ENCODE peak calls at places on chromosomes 4 and X, in nine cellular contexts. K, X, C, W, H, A, D, E and Q are unnamed samples.

GRCh38 chrX:133177202-133177601 is 41.0 kb downstream of the TFDP3 start:
- DNase-seq in X (no peak), A (no peak), E (no peak), D (no peak), K (no peak), H (no peak), C (no peak), W (no peak), Q (no peak)

GRCh38 chr4:1109332-1109731 is 4.0 kb downstream of the RNF212 start:
- DNase-seq in X (no peak), E (no peak), A (no peak), W (no peak), C (no peak), H (no peak), D (no peak), K (no peak), Q (no peak)

GRCh38 chr4:3178351-3178750 is 70.6 kb upstream of the MSANTD1 start:
- DNase-seq in A (no peak), K (no peak), X (no peak), H (no peak), C (no peak), W (no peak), D (no peak), E (no peak), Q (no peak)

GRCh38 chr4:15168759-15169158 is 166.5 kb downstream of the CPEB2 start:
- DNase-seq in X (no peak), K (no peak), H (no peak), C (no peak), W (no peak), D (no peak), A (no peak), E (no peak), Q (no peak)

GRCh38 chrX:40543661-40544328 is 37.0 kb upstream of the ATP6AP2 start:
- DNase-seq in K (no peak), H (peak; percentile 71), C (peak; percentile 41), E (no peak), X (peak; percentile 87), A (no peak), D (peak; percentile 39), W (no peak), Q (no peak)

GRCh38 chr4:7194251-7195137 is 2.2 kb downstream of the SORCS2 start:
- DNase-seq in A (no peak), X (no peak), K (peak; percentile 63), E (peak; percentile 84), D (no peak), H (no peak), C (no peak), W (no peak), Q (no peak)

GRCh38 chr4:7964890-7965662 is 25.4 kb upstream of the AFAP1 start:
- DNase-seq in C (peak; percentile 63), A (no peak), D (peak; percentile 59), E (peak; percentile 63), X (peak; percentile 43), W (peak; percentile 48), K (no peak), H (peak; percentile 71), Q (peak; percentile 81)

GRCh38 chrX:123424546-123424945 is 240.5 kb downstream of the GRIA3 start:
- DNase-seq in C (no peak), W (no peak), X (no peak), E (no peak), D (peak; percentile 82), K (no peak), H (peak; percentile 27), A (no peak), Q (no peak)

GRCh38 chr4:41537267-41537890 is 578 bp upstream of the LIMCH1 start:
- DNase-seq in W (no peak), C (no peak), D (no peak), X (no peak), A (no peak), E (no peak), H (no peak), K (no peak), Q (no peak)

GRCh38 chr4:41539711-41540110 is 1.8 kb downstream of the LIMCH1 start:
- DNase-seq in X (no peak), A (no peak), E (no peak), D (no peak), W (no peak), C (no peak), H (no peak), K (no peak), Q (no peak)

GRCh38 chr4:41535911-41536361 is 2.0 kb upstream of the LIMCH1 start:
- DNase-seq in K (no peak), H (no peak), A (no peak), W (no peak), C (no peak), D (no peak), E (no peak), X (no peak), Q (no peak)

GRCh38 chr4:41538887-41539498 is 1.0 kb downstream of the LIMCH1 start:
- DNase-seq in W (no peak), A (no peak), D (peak; percentile 50), E (no peak), H (no peak), X (no peak), C (no peak), K (no peak), Q (no peak)

DNA sequence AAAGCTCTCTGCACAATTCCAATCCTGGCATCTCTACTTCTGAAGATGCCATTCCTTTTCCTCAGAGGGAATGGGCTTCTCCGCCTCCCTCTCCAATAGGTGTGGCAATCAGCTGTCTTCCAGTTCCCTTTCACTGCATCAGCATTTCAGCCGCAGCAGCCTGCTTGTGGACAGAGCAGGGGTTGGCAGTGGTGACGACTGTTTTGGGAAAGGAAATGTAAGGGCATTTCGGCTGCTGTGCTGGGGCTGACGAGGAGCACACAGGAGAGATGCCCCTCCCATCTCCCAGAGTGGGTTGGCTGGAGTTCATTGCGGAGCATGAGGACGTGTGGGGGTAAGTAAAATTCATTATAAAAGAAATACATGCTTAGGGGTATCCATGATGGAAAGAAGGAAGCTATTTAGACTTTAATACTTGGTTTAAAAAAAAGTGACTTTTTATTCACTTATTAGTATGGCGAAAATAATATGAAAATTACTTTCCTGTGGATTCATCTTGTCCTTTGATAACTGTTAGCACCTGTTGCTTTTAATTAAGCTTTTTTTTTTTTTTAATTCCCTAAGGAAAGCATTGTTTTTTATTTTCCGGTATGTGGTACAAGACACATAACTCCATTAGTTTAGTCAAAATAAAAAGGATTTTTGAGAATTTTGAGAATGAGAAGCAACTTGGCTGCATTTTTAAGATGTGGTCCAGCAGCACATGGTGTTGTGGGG is at the start of gene LIMCH1:
- DNase-seq in E (peak; percentile 39), W (no peak), D (peak; percentile 38), X (peak; percentile 59), K (peak; percentile 49), C (peak; percentile 63), A (no peak), H (no peak), Q (no peak)
- TF ChIP-seq CTCF in E (no peak), W (no peak), D (no peak), X (no peak), K (no peak), C (no peak), A (no peak), H (no peak), Q (no peak)

DNA sequence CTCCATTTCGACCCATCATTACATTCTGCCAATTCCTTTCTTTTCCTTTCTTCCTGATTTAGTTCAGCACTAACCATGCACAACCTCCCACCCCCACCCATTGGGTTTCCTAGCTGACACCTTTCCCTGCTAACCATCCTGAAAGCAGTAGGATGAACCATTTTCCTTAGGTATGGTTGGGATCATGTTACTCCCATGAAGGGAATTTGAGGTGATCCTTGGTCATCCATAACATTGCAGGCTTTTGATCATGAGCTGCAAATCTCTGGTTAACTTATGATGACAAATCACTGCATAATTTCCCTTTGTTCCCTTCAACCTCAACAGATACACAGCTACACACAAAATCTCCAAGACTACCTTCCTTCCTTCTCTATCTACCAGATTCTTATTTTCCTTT is 145.3 kb downstream of the RBM47 start:
- DNase-seq in C (no peak), D (peak; percentile 20), K (no peak), H (no peak), A (no peak), W (no peak), E (no peak), X (no peak), Q (no peak)
- H3K27ac ChIP-seq in C (no peak overlapping the region), D (no peak overlapping the region), K (no peak overlapping the region), H (no peak overlapping the region), A (no peak overlapping the region), W (no peak overlapping the region), E (no peak overlapping the region), X (no peak overlapping the region), Q (no peak overlapping the region)

DNA sequence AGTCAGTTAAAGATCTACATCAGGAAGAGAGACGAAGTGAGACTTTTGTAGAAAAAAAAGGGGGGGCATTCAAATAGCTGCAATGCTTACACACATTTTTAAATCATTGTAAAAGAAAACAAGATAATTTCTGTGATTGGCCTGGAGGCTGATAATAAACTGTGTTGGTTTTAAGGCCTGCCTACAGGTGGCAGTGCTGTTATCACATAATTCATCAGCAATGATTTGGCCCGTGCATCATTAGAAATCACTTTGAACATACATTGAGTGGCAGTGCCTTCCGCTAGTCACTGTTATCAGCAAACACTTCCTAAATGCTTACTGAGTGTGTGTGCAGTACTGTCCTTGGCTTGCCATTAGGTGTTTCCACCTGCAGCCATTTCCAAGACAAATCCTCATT is 831.9 kb downstream of the TRIML1 start:
- DNase-seq in X (peak; percentile 39), D (peak; percentile 6), H (peak; percentile 28), C (no peak), W (no peak), E (no peak), A (no peak), K (no peak), Q (no peak)
- TF ChIP-seq CTCF in X (peak; percentile 59), D (peak; percentile 29), H (peak; percentile 53), C (no peak), W (no peak), E (no peak), A (no peak), K (no peak), Q (peak; percentile 58)

GRCh38 chr4:188819243-188819642 is 680.0 kb downstream of the TRIML1 start:
- DNase-seq in X (no peak), H (peak; percentile 57), A (no peak), K (no peak), D (no peak), E (no peak), W (no peak), C (no peak), Q (no peak)

GRCh38 chr4:188821500-188821899 is 682.3 kb downstream of the TRIML1 start:
- DNase-seq in X (peak; percentile 8), K (no peak), A (no peak), H (no peak), W (no peak), C (no peak), E (no peak), D (no peak), Q (no peak)

GRCh38 chr4:188824553-188824952 is 685.3 kb downstream of the TRIML1 start:
- DNase-seq in D (no peak), E (no peak), K (no peak), C (no peak), A (no peak), H (no peak), X (no peak), W (no peak), Q (no peak)

GRCh38 chr4:188826393-188826792 is 687.2 kb downstream of the TRIML1 start:
- DNase-seq in A (no peak), W (no peak), X (no peak), E (no peak), H (no peak), C (no peak), K (no peak), D (no peak), Q (no peak)

DNA sequence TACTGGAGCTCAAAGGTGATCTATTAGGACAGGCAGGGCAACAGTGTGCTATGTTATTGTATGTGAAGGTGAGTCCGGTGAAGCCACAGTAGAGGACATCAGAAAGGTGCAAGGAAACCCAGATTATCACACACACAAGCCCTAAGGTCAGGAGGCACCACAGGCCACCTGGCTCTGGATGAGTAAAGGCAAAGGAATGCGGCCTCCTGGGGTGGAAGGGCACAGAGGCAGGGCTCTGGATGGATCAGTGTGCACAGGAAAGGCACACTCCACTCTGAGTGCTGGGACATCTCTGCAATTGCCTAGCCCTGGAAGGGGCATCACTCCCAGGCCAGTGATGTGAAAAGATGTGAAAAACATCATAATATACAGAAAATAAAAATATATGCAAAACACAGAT is 683.5 kb downstream of the TRIML1 start:
- DNase-seq in X (peak; percentile 76), K (no peak), A (no peak), H (no peak), D (no peak), C (no peak), W (no peak), E (no peak), Q (no peak)
- H3K27ac ChIP-seq in X (no peak overlapping the region), K (no peak overlapping the region), A (no peak overlapping the region), H (no peak overlapping the region), D (no peak overlapping the region), C (no peak overlapping the region), W (no peak overlapping the region), E (no peak overlapping the region), Q (no peak overlapping the region)